ENCODE peak calls at places on chromosomes 6 and 20, in six cellular contexts. One of them, this sample, is unnamed.

GRCh38 chr6:40816601-40817000 is 222.4 kb downstream of the UNC5CL start:
- DNase-seq in GM12891: no peak
- DNase-seq in thyroid gland: no peak
- DNase-seq in body of pancreas: no peak
- DNase-seq in A549: no peak
- DNase-seq in H54: no peak
- DNase-seq in this sample: no peak

GRCh38 chr6:13929196-13929595 is 4.4 kb downstream of the RNF182 start:
- DNase-seq in GM12891: no peak
- DNase-seq in thyroid gland: no peak
- DNase-seq in body of pancreas: no peak
- DNase-seq in A549: no peak
- DNase-seq in H54: no peak
- DNase-seq in this sample: no peak

GRCh38 chr6:18293192-18293904 is 29.0 kb upstream of the DEK start:
- DNase-seq in GM12891: no peak
- DNase-seq in thyroid gland: no peak
- DNase-seq in body of pancreas: no peak
- DNase-seq in A549: no peak
- DNase-seq in H54: peak
- DNase-seq in this sample: no peak

GRCh38 chr6:9307786-9308185 is 872.4 kb upstream of the SLC35B3 start:
- DNase-seq in GM12891: no peak
- DNase-seq in thyroid gland: no peak
- DNase-seq in body of pancreas: no peak
- DNase-seq in A549: no peak
- DNase-seq in H54: no peak
- DNase-seq in this sample: no peak

GRCh38 chr20:63668351-63668750 is 10.2 kb downstream of the RTEL1 start:
- DNase-seq in GM12891: no peak
- DNase-seq in thyroid gland: no peak
- DNase-seq in body of pancreas: no peak
- DNase-seq in A549: no peak
- DNase-seq in H54: no peak
- DNase-seq in this sample: no peak

GRCh38 chr6:33589723-33590530 is 9.9 kb upstream of the BAK1 start:
- DNase-seq in GM12891: peak
- DNase-seq in thyroid gland: peak
- DNase-seq in body of pancreas: peak
- DNase-seq in A549: peak
- DNase-seq in H54: peak
- DNase-seq in this sample: peak

GRCh38 chr6:168034537-168034936 is 37.1 kb downstream of the KIF25 start:
- DNase-seq in GM12891: no peak
- DNase-seq in thyroid gland: no peak
- DNase-seq in body of pancreas: no peak
- DNase-seq in A549: no peak
- DNase-seq in H54: no peak
- DNase-seq in this sample: no peak

GRCh38 chr20:50561379-50562078 is 51.3 kb downstream of the PTPN1 start:
- DNase-seq in GM12891: no peak
- DNase-seq in thyroid gland: no peak
- DNase-seq in body of pancreas: no peak
- DNase-seq in A549: peak
- DNase-seq in H54: peak
- DNase-seq in this sample: peak

GRCh38 chr20:830011-830521 is 3.4 kb upstream of the FAM110A start:
- DNase-seq in GM12891: no peak
- DNase-seq in thyroid gland: no peak
- DNase-seq in body of pancreas: no peak
- DNase-seq in A549: no peak
- DNase-seq in H54: no peak
- DNase-seq in this sample: peak

GRCh38 chr6:120545353-120545752 is 788.9 kb downstream of the TBC1D32 start:
- DNase-seq in GM12891: no peak
- DNase-seq in thyroid gland: no peak
- DNase-seq in body of pancreas: no peak
- DNase-seq in A549: no peak
- DNase-seq in H54: no peak
- DNase-seq in this sample: no peak

GRCh38 chr6:150685860-150686259 is 86.2 kb downstream of the PLEKHG1 start:
- DNase-seq in GM12891: peak
- DNase-seq in thyroid gland: peak
- DNase-seq in body of pancreas: no peak
- DNase-seq in A549: peak
- DNase-seq in H54: peak
- DNase-seq in this sample: no peak

GRCh38 chr6:158789115-158789917 is 29.9 kb downstream of the EZR start:
- DNase-seq in GM12891: no peak
- DNase-seq in thyroid gland: peak
- DNase-seq in body of pancreas: no peak
- DNase-seq in A549: no peak
- DNase-seq in H54: no peak
- DNase-seq in this sample: no peak

GRCh38 chr6:17850281-17850680 is 137.2 kb downstream of the KIF13A start:
- DNase-seq in GM12891: no peak
- DNase-seq in thyroid gland: no peak
- DNase-seq in body of pancreas: no peak
- DNase-seq in A549: no peak
- DNase-seq in H54: no peak
- DNase-seq in this sample: no peak

GRCh38 chr6:102458990-102459389 is 1065.5 kb downstream of the GRIK2 start:
- DNase-seq in GM12891: no peak
- DNase-seq in thyroid gland: no peak
- DNase-seq in body of pancreas: no peak
- DNase-seq in A549: no peak
- DNase-seq in H54: no peak
- DNase-seq in this sample: no peak

GRCh38 chr6:107571354-107571753 is 81.4 kb downstream of the SOBP start:
- DNase-seq in GM12891: no peak
- DNase-seq in thyroid gland: no peak
- DNase-seq in body of pancreas: no peak
- DNase-seq in A549: no peak
- DNase-seq in H54: no peak
- DNase-seq in this sample: no peak

DNA sequence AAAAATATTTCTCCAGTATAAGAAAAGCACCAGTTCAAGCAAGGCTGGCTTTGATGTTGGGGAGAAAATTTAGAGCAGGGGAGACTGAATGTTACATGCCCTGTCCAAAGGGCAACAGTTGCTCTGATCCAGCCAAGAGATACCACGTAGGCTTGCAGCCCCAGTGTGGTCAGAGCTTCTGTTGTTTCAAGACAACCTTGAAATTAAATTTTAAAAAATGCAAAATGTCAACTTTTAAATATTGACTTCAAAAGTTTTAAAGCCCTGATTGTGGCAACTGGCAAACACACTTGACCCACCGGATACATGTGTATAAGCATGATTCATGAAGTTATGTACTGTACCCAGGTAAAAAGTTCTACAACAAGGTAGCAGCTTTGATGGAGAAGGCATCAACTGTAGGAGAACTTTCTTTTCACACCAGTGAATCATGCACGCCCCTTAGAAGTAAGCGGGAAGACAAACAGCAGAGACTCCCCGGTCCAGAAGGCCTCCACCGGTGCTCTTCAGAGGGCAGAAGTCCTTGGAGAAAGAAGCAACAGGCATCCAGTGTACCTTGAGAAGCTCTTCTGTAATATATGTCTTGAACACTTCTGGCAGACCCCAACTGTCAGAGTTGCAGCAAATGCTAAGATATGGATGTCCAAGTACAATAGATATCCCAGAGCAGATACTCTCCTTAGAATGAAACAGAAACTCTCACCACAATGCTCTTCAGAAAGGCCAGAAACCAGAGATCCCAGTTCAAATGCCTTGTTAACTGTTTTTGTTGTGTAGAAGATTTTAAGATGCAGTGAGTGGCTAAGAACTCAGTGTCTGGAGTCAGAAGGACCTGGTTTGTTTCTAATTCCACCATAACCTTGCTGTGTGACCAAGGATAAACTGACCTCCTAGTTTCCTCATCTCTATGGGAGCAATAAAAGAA is 115.4 kb downstream of the BCAS1 start:
- DNase-seq in GM12891: no peak
- DNase-seq in thyroid gland: no peak
- DNase-seq in body of pancreas: no peak
- DNase-seq in A549: no peak
- DNase-seq in H54: no peak
- DNase-seq in this sample: no peak
- TF ChIP-seq POLR2A in GM12891: no peak
- TF ChIP-seq POLR2A in thyroid gland: no peak
- TF ChIP-seq POLR2A in body of pancreas: no peak
- TF ChIP-seq POLR2A in A549: no peak
- TF ChIP-seq POLR2A in H54: no peak
- TF ChIP-seq POLR2A in this sample: no peak

GRCh38 chr6:115612216-115612615 is 448.5 kb downstream of the FRK start:
- DNase-seq in GM12891: no peak
- DNase-seq in thyroid gland: no peak
- DNase-seq in body of pancreas: no peak
- DNase-seq in A549: no peak
- DNase-seq in H54: no peak
- DNase-seq in this sample: no peak

GRCh38 chr6:115610646-115611045 is 450.0 kb downstream of the FRK start:
- DNase-seq in GM12891: no peak
- DNase-seq in thyroid gland: no peak
- DNase-seq in body of pancreas: no peak
- DNase-seq in A549: no peak
- DNase-seq in H54: no peak
- DNase-seq in this sample: no peak

GRCh38 chr6:115612796-115613479 is 447.8 kb downstream of the FRK start:
- DNase-seq in GM12891: no peak
- DNase-seq in thyroid gland: no peak
- DNase-seq in body of pancreas: no peak
- DNase-seq in A549: no peak
- DNase-seq in H54: no peak
- DNase-seq in this sample: no peak

GRCh38 chr6:115618311-115618710 is 442.4 kb downstream of the FRK start:
- DNase-seq in GM12891: no peak
- DNase-seq in thyroid gland: no peak
- DNase-seq in body of pancreas: no peak
- DNase-seq in A549: no peak
- DNase-seq in H54: no peak
- DNase-seq in this sample: no peak

DNA sequence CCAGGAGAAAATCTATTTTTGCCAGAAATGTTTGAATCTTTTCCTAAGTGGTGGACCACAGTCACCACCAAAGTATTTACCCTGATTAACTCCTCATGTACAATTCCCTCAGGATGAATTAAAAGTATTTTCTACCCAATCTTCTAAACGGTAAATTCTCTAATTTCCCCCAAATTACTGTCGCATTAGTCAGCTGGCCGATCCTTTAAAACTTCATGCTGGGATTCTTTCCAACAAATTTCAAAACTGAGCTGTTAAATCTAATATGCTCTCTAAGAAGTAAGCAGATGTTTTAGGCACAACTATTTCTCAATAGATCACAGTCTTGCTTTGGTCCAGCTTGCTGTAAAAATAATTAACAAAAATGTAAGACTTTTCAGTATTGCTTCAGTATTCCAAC is 447.2 kb downstream of the FRK start:
- DNase-seq in GM12891: no peak
- DNase-seq in thyroid gland: no peak
- DNase-seq in body of pancreas: no peak
- DNase-seq in A549: no peak
- DNase-seq in H54: no peak
- DNase-seq in this sample: no peak
- TF ChIP-seq POLR2A in GM12891: no peak
- TF ChIP-seq POLR2A in thyroid gland: no peak
- TF ChIP-seq POLR2A in body of pancreas: no peak
- TF ChIP-seq POLR2A in A549: no peak
- TF ChIP-seq POLR2A in H54: no peak
- TF ChIP-seq POLR2A in this sample: no peak

GRCh38 chr6:6891949-6892461 is 215.8 kb upstream of the RREB1 start:
- DNase-seq in GM12891: no peak
- DNase-seq in thyroid gland: no peak
- DNase-seq in body of pancreas: no peak
- DNase-seq in A549: no peak
- DNase-seq in H54: no peak
- DNase-seq in this sample: no peak
- TF ChIP-seq POLR2A in GM12891: no peak
- TF ChIP-seq POLR2A in thyroid gland: no peak
- TF ChIP-seq POLR2A in body of pancreas: no peak
- TF ChIP-seq POLR2A in A549: no peak
- TF ChIP-seq POLR2A in H54: no peak
- TF ChIP-seq POLR2A in this sample: no peak

DNA sequence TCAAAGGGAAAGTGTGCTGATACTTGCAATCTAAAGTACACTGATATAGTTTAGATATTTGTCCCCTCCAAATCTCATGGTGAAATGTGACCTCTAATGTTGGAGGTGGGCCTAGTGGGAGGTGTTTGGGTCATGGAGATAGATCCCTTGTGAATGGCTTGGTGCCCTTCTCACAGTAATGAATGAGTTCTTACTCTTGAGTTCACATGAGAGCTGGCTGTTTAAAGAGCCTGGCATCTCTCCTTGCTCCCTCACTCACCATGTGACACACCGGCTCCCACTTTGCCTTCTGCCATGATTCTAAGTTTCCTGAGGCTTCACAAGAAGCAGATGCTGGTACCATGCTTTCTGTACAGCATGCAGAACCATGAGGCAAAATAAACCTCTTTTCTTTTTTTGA is 78.1 kb downstream of the REPS1 start:
- DNase-seq in GM12891: no peak
- DNase-seq in thyroid gland: no peak
- DNase-seq in body of pancreas: no peak
- DNase-seq in A549: no peak
- DNase-seq in H54: no peak
- DNase-seq in this sample: no peak
- TF ChIP-seq POLR2A in GM12891: no peak
- TF ChIP-seq POLR2A in thyroid gland: no peak
- TF ChIP-seq POLR2A in body of pancreas: no peak
- TF ChIP-seq POLR2A in A549: no peak
- TF ChIP-seq POLR2A in H54: no peak
- TF ChIP-seq POLR2A in this sample: no peak

GRCh38 chr20:33719277-33719988 is 677 bp downstream of the PXMP4 start:
- DNase-seq in GM12891: no peak
- DNase-seq in thyroid gland: no peak
- DNase-seq in body of pancreas: no peak
- DNase-seq in A549: no peak
- DNase-seq in H54: no peak
- DNase-seq in this sample: no peak

GRCh38 chr20:33724439-33725094 is 4.5 kb upstream of the PXMP4 start:
- DNase-seq in GM12891: no peak
- DNase-seq in thyroid gland: peak
- DNase-seq in body of pancreas: no peak
- DNase-seq in A549: no peak
- DNase-seq in H54: no peak
- DNase-seq in this sample: no peak

GRCh38 chr20:33716498-33716897 is 3.6 kb downstream of the PXMP4 start:
- DNase-seq in GM12891: no peak
- DNase-seq in thyroid gland: no peak
- DNase-seq in body of pancreas: no peak
- DNase-seq in A549: no peak
- DNase-seq in H54: no peak
- DNase-seq in this sample: no peak

GRCh38 chr20:33721391-33722140 is 1.5 kb upstream of the PXMP4 start:
- DNase-seq in GM12891: no peak
- DNase-seq in thyroid gland: peak
- DNase-seq in body of pancreas: no peak
- DNase-seq in A549: no peak
- DNase-seq in H54: no peak
- DNase-seq in this sample: no peak

GRCh38 chr20:33719989-33720709 is at the start of gene PXMP4:
- DNase-seq in GM12891: peak
- DNase-seq in thyroid gland: peak
- DNase-seq in body of pancreas: peak
- DNase-seq in A549: peak
- DNase-seq in H54: peak
- DNase-seq in this sample: peak
- TF ChIP-seq POLR2A in GM12891: peak
- TF ChIP-seq POLR2A in thyroid gland: no peak
- TF ChIP-seq POLR2A in body of pancreas: no peak
- TF ChIP-seq POLR2A in A549: peak
- TF ChIP-seq POLR2A in H54: peak
- TF ChIP-seq POLR2A in this sample: no peak